ENCODE peak calls at places on chromosomes 11 and 22, in ten cellular contexts. L is activated naive CD4-positive, alpha-beta T cell treated with Interleukin-2 at 50 U/mL for 16 hours; N is progenitor cell of endocrine pancreas; K is CD4-positive, alpha-beta memory T cell; W is tibial nerve; Y is G401; T is NCI-H1092; B is CD4-positive, alpha-beta T cell; P is HT1080; X is amygdala. S is an unnamed sample.

GRCh38 chr11:134393638-134394037 is 18.4 kb downstream of the B3GAT1 start:
- DNase-seq in L (no peak), N (no peak), K (no peak), W (no peak), Y (peak), T (no peak), B (no peak), P (no peak), X (peak), S (no peak)

GRCh38 chr11:6497069-6497839 is at the start of gene DNHD1:
- DNase-seq in L (no peak), N (no peak), K (no peak), W (no peak), Y (no peak), T (no peak), B (no peak), P (no peak), X (no peak), S (no peak)

GRCh38 chr22:32650553-32651345 is 150.8 kb upstream of the TIMP3 start:
- DNase-seq in L (no peak), N (no peak), K (no peak), W (no peak), Y (no peak), T (no peak), B (no peak), P (no peak), X (no peak), S (no peak)

GRCh38 chr11:113001709-113002108 is 40.5 kb downstream of the NCAM1 start:
- DNase-seq in L (no peak), N (no peak), K (no peak), W (no peak), Y (peak), T (peak), B (no peak), P (no peak), X (no peak), S (no peak)

GRCh38 chr22:42026705-42027104 is 28.1 kb downstream of the WBP2NL start:
- DNase-seq in L (no peak), N (no peak), K (no peak), W (no peak), Y (no peak), T (no peak), B (no peak), P (no peak), X (no peak), S (no peak)

GRCh38 chr11:112967082-112967481 is 5.9 kb downstream of the NCAM1 start:
- DNase-seq in L (no peak), N (no peak), K (no peak), W (no peak), Y (no peak), T (no peak), B (no peak), P (no peak), X (no peak), S (peak)

GRCh38 chr11:33892906-33893594 is 1.2 kb upstream of the LMO2 start:
- DNase-seq in L (no peak), N (no peak), K (no peak), W (no peak), Y (no peak), T (no peak), B (no peak), P (no peak), X (no peak), S (no peak)

GRCh38 chr11:35295751-35296150 is 123.6 kb downstream of the SLC1A2 start:
- DNase-seq in L (no peak), N (no peak), K (no peak), W (no peak), Y (no peak), T (no peak), B (no peak), P (no peak), X (no peak), S (no peak)

GRCh38 chr11:15194671-15195415 is 80.1 kb downstream of the INSC start:
- DNase-seq in L (no peak), N (no peak), K (no peak), W (no peak), Y (no peak), T (no peak), B (no peak), P (peak), X (no peak), S (peak)

GRCh38 chr22:30097861-30098260 is 17.6 kb downstream of the HORMAD2 start:
- DNase-seq in L (no peak), N (no peak), K (no peak), W (no peak), Y (no peak), T (no peak), B (no peak), P (no peak), X (no peak), S (no peak)

GRCh38 chr11:71302911-71303310 is 50.5 kb upstream of the SHANK2 start:
- DNase-seq in L (no peak), N (no peak), K (no peak), W (no peak), Y (no peak), T (no peak), B (no peak), P (no peak), X (no peak), S (no peak)

GRCh38 chr11:1888811-1889526 is 2.7 kb downstream of the PRR33 start:
- DNase-seq in L (peak), N (no peak), K (peak), W (peak), Y (no peak), T (no peak), B (peak), P (no peak), X (no peak), S (no peak)

GRCh38 chr11:96282846-96283245 is 60.1 kb downstream of the MAML2 start:
- DNase-seq in L (no peak), N (no peak), K (no peak), W (no peak), Y (no peak), T (no peak), B (no peak), P (no peak), X (no peak), S (no peak)

GRCh38 chr11:48012051-48012391 is 31.7 kb downstream of the PTPRJ start:
- DNase-seq in L (peak), N (no peak), K (peak), W (no peak), Y (no peak), T (no peak), B (no peak), P (no peak), X (no peak), S (no peak)

GRCh38 chr11:76048763-76049162 is 157.5 kb downstream of the WNT11 start:
- DNase-seq in L (no peak), N (no peak), K (peak), W (no peak), Y (no peak), T (no peak), B (no peak), P (no peak), X (no peak), S (no peak)

GRCh38 chr11:114026355-114026754 is 33.2 kb upstream of the ZBTB16 start:
- DNase-seq in L (no peak), N (no peak), K (no peak), W (no peak), Y (no peak), T (no peak), B (no peak), P (peak), X (no peak), S (no peak)

GRCh38 chr11:77108436-77108835 is 5.8 kb downstream of the OMP start:
- DNase-seq in L (no peak), N (no peak), K (no peak), W (no peak), Y (no peak), T (no peak), B (no peak), P (no peak), X (no peak), S (no peak)

GRCh38 chr11:79418241-79418640 is 22.6 kb downstream of the TENM4 start:
- DNase-seq in L (no peak), N (no peak), K (no peak), W (no peak), Y (no peak), T (no peak), B (no peak), P (no peak), X (no peak), S (no peak)

GRCh38 chr11:69638941-69639681 is 1.8 kb upstream of the CCND1 start:
- DNase-seq in L (no peak), N (peak), K (no peak), W (peak), Y (peak), T (peak), B (no peak), P (peak), X (peak), S (peak)

GRCh38 chr11:69884286-69884685 is 65.1 kb upstream of the FGF3 start:
- DNase-seq in L (no peak), N (no peak), K (no peak), W (no peak), Y (no peak), T (no peak), B (no peak), P (no peak), X (no peak), S (no peak)

GRCh38 chr11:24808173-24808572 is 311.3 kb downstream of the LUZP2 start:
- DNase-seq in L (no peak), N (no peak), K (no peak), W (no peak), Y (no peak), T (no peak), B (no peak), P (no peak), X (no peak), S (no peak)

GRCh38 chr11:78567209-78567608 is 7.5 kb downstream of the NARS2 start:
- DNase-seq in L (no peak), N (no peak), K (no peak), W (no peak), Y (no peak), T (no peak), B (no peak), P (peak), X (no peak), S (peak)

GRCh38 chr22:28009272-28009827 is 90.3 kb upstream of the PITPNB start:
- DNase-seq in L (peak), N (peak), K (peak), W (peak), Y (peak), T (peak), B (peak), P (peak), X (peak), S (peak)

GRCh38 chr11:12679471-12679870 is 5.2 kb downstream of the TEAD1 start:
- DNase-seq in L (no peak), N (no peak), K (no peak), W (no peak), Y (no peak), T (no peak), B (no peak), P (no peak), X (no peak), S (no peak)

GRCh38 chr11:33967451-33967850 is 75.6 kb upstream of the LMO2 start:
- DNase-seq in L (no peak), N (no peak), K (no peak), W (no peak), Y (no peak), T (no peak), B (no peak), P (no peak), X (no peak), S (no peak)

GRCh38 chr11:87260811-87261210 is 223.1 kb downstream of the TMEM135 start:
- DNase-seq in L (no peak), N (no peak), K (no peak), W (no peak), Y (no peak), T (no peak), B (no peak), P (no peak), X (no peak), S (no peak)

S was measured in RCC 7860.